ENCODE peak calls at places on chromosomes 13 and 19, in five cellular contexts. C, T, W, X and L are unnamed samples.

GRCh38 chr13:23673354-23673753 is 103.1 kb downstream of the TNFRSF19 start:
- DNase-seq in C (no peak), T (peak; percentile 84), W (peak; percentile 58), X (no peak), L (no peak)

GRCh38 chr19:42595550-42596172 is 937 bp upstream of the CEACAM8 start:
- DNase-seq in C (no peak), T (no peak), W (no peak), X (no peak), L (no peak)

GRCh38 chr19:13959141-13959961 is 7.0 kb downstream of the DCAF15 start:
- DNase-seq in C (no peak), T (no peak), W (no peak), X (no peak), L (no peak)

GRCh38 chr19:37886571-37886970 is 19.8 kb downstream of the WDR87 start:
- DNase-seq in C (no peak), T (no peak), W (no peak), X (no peak), L (no peak)

GRCh38 chr13:21668665-21669599 is 1.9 kb upstream of the FGF9 start:
- DNase-seq in C (peak; percentile 41), T (peak; percentile 32), W (no peak), X (peak; percentile 60), L (no peak)

GRCh38 chr13:26968431-26969335 is 202.9 kb downstream of the USP12 start:
- DNase-seq in C (no peak), T (no peak), W (no peak), X (no peak), L (no peak)

GRCh38 chr13:39091586-39091985 is 53.3 kb downstream of the NHLRC3 start:
- DNase-seq in C (no peak), T (no peak), W (no peak), X (no peak), L (no peak)

GRCh38 chr19:5828661-5829566 is 10.6 kb downstream of the FUT6 start:
- DNase-seq in C (no peak), T (peak; percentile 27), W (no peak), X (peak; percentile 83), L (no peak)

GRCh38 chr13:20131057-20131832 is 29.6 kb downstream of the GJA3 start:
- DNase-seq in C (no peak), T (no peak), W (no peak), X (no peak), L (no peak)

GRCh38 chr19:16778796-16779411 is 50.3 kb upstream of the SIN3B start:
- DNase-seq in C (peak; percentile 19), T (peak; percentile 65), W (no peak), X (peak; percentile 69), L (peak; percentile 6)

GRCh38 chr19:35756373-35757230 is at the start of gene HSPB6:
- DNase-seq in C (peak; percentile 85), T (peak; percentile 88), W (no peak), X (peak; percentile 49), L (no peak)

GRCh38 chr19:48290923-48291700 is 21.2 kb downstream of the ZNF114 start:
- DNase-seq in C (peak; percentile 87), T (peak; percentile 88), W (no peak), X (peak; percentile 88), L (peak; percentile 4)

GRCh38 chr13:53004605-53005004 is 24.0 kb upstream of the OLFM4 start:
- DNase-seq in C (no peak), T (no peak), W (no peak), X (peak; percentile 16), L (no peak)

GRCh38 chr19:49297403-49297802 is 27.6 kb downstream of the SLC6A16 start:
- DNase-seq in C (no peak), T (no peak), W (no peak), X (no peak), L (no peak)

GRCh38 chr19:10517361-10517759 is at the start of gene S1PR5:
- DNase-seq in C (no peak), T (no peak), W (no peak), X (peak; percentile 54), L (no peak)

GRCh38 chr13:22082030-22082429 is 411.2 kb downstream of the FGF9 start:
- DNase-seq in C (no peak), T (no peak), W (no peak), X (no peak), L (no peak)

GRCh38 chr13:46656786-46657185 is 103.8 kb downstream of the LRCH1 start:
- DNase-seq in C (no peak), T (no peak), W (no peak), X (no peak), L (no peak)

GRCh38 chr13:112210401-112210800 is 143.5 kb downstream of the SOX1 start:
- DNase-seq in C (no peak), T (no peak), W (no peak), X (peak; percentile 63), L (no peak)

GRCh38 chr19:22882797-22883196 is 50.7 kb downstream of the ZNF723 start:
- DNase-seq in C (no peak), T (peak; percentile 11), W (no peak), X (peak; percentile 2), L (peak; percentile 3)

GRCh38 chr13:39527301-39527700 is 75.7 kb downstream of the LHFPL6 start:
- DNase-seq in C (no peak), T (no peak), W (no peak), X (no peak), L (no peak)

GRCh38 chr19:41553804-41554203 is 22.2 kb upstream of the CEACAM21 start:
- DNase-seq in C (no peak), T (no peak), W (no peak), X (no peak), L (no peak)

GRCh38 chr13:93730780-93731179 is 504.2 kb downstream of the GPC6 start:
- DNase-seq in C (no peak), T (peak; percentile 68), W (no peak), X (no peak), L (no peak)

GRCh38 chr13:40130871-40131636 is 475.6 kb downstream of the COG6 start:
- DNase-seq in C (no peak), T (peak; percentile 59), W (no peak), X (no peak), L (no peak)

DNA sequence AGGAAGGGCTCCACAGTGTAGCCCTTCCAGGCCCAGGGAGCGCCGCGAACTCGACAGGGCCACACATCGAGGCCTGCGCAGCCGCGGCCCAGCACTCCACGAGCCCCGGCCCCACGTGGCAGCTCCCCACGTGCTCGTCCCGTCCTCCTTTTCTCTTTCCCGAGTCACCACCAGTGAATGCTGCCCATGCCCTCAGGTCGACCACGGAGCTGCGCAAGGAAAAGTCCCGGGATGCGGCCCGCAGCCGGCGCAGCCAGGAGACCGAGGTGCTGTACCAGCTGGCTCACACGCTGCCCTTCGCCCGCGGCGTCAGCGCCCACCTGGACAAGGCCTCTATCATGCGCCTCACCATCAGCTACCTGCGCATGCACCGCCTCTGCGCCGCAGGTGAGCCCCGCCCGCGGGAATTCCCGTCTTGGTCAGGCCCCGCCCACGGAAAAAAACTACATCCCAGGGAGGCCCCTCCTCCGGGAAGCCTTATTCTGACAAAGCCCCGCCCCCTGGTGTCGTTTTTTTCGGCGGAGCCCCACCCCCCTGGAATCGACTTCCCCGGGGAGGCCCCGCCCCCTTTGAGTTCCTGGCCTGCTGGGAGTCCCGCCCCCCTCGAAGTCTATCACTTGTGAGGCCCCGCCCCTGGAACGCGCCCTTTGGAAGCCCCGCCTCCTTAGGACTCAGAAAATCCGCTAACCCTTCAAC is 7.0 kb downstream of the HIF3A start:
- DNase-seq in C (peak; percentile 55), T (peak; percentile 66), W (no peak), X (peak; percentile 96), L (no peak)
- H3K4me3 ChIP-seq in C (no peak overlapping the region), T (no peak overlapping the region), W (no peak overlapping the region), X (peak overlapping the region; percentile 22), L (no peak overlapping the region)

DNA sequence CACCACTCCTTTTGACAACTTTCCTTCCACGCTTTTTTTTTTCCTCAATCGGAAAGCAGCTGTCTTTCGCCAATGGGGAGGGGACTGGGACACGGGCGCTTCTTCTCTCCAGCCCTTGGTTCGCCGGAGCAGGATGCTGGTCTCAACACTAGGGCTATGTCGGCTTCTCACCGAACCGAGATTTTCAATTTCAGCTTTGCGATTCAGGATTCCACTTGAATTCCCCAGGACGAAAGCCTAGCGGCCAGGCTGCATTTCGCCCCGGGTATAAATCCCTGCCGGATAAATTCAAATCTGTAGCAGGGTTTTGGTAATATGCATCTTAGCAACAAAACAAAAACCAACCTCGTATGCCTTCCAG is 7.9 kb downstream of the POU4F1 start:
- DNase-seq in C (no peak), T (no peak), W (no peak), X (peak; percentile 74), L (no peak)
- H3K4me3 ChIP-seq in C (peak overlapping the region; percentile 46), T (no peak overlapping the region), W (no peak overlapping the region), X (peak overlapping the region; percentile 51), L (no peak overlapping the region)

DNA sequence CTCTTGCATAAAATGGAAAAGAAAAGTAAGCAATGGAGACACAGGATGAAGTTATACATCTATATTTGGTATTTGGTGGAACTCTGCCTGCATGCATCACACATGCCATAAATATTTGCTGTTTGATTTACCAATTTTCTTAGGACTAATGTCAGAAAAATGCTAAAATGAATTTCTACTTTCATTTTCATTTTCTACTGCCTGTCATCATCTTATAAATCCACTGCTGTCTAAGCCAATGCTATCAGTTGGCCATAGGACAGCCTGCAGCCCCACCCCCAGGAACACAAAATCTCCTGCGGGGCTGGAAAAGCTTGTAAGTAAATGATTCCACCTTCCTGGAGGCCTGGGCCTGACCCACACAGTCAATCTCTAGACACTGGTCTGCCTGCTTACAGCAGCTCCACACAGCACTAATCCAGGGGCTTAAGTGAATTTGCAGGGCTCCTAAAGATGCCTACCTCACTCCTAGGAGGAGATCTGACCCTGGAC is 122.0 kb downstream of the ENOX1 start:
- DNase-seq in C (no peak), T (peak; percentile 58), W (peak; percentile 41), X (peak; percentile 76), L (no peak)
- H3K4me3 ChIP-seq in C (no peak overlapping the region), T (no peak overlapping the region), W (no peak overlapping the region), X (no peak overlapping the region), L (no peak overlapping the region)

GRCh38 chr19:55643733-55644116 is 276 bp downstream of the ZNF581 start:
- DNase-seq in C (no peak), T (no peak), W (no peak), X (no peak), L (no peak)

GRCh38 chr19:55645512-55645881 is 2.0 kb downstream of the ZNF581 start:
- DNase-seq in C (no peak), T (no peak), W (no peak), X (no peak), L (no peak)

GRCh38 chr19:55643003-55643732 is at the start of gene ZNF581:
- DNase-seq in C (peak; percentile 78), T (peak; percentile 82), W (no peak), X (peak; percentile 82), L (peak; percentile 43)

GRCh38 chr19:55644191-55644833 is 863 bp downstream of the ZNF581 start:
- DNase-seq in C (no peak), T (no peak), W (no peak), X (no peak), L (no peak)

DNA sequence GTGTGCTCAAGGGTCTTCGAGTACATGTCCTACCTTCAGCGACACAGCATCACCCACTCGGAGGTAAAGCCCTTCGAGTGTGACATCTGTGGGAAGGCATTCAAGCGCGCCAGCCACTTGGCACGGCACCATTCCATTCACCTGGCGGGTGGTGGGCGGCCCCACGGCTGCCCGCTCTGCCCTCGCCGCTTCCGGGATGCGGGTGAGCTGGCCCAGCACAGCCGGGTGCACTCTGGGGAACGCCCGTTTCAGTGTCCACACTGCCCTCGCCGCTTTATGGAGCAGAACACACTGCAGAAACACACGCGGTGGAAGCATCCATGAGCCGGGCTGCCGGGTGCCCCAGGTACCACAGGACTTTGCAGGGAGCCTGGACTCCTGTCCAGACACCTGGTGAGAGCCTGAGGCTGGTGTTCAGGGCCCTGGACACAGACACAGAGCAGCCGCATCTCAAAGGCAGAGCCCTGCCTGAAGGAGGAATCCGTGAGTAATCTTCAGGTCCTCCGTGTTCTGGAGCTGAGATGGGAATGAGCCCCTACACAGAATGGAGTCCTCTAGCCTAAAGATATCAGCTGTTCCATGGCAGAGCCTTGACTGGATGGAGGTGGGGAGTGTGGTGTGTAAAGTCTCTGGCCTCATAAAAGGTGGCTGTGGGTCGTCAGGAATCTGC is 1.5 kb downstream of the ZNF581 start:
- DNase-seq in C (no peak), T (no peak), W (no peak), X (no peak), L (no peak)
- H3K4me3 ChIP-seq in C (peak overlapping the region; percentile 87), T (no peak overlapping the region), W (no peak overlapping the region), X (peak overlapping the region; percentile 80), L (peak overlapping the region; percentile 95)